ENCODE peak calls at places on chromosomes 6 and 20, in four cellular contexts. R is HepG2, E is H1, J is GM12878. K is an unnamed sample.

GRCh38 chr20:14536738-14537137 is 199.3 kb upstream of the FLRT3 start:
- DNase-seq in R (no peak), E (no peak), J (no peak), K (no peak)

GRCh38 chr20:63246490-63247284 is 7.6 kb downstream of the NKAIN4 start:
- DNase-seq in R (no peak), E (no peak), J (no peak), K (no peak)

GRCh38 chr6:42177514-42178364 is 4.6 kb downstream of the GUCA1A start:
- DNase-seq in R (no peak), E (peak), J (no peak), K (no peak)

GRCh38 chr6:36853325-36853724 is 14.1 kb upstream of the CPNE5 start:
- DNase-seq in R (no peak), E (no peak), J (no peak), K (no peak)

GRCh38 chr20:48697845-48698491 is 129.8 kb downstream of the PREX1 start:
- DNase-seq in R (peak), E (no peak), J (no peak), K (no peak)

GRCh38 chr20:6632187-6632586 is 135.3 kb upstream of the BMP2 start:
- DNase-seq in R (peak), E (no peak), J (no peak), K (no peak)

GRCh38 chr20:37309941-37310590 is 20.6 kb downstream of the MANBAL start:
- DNase-seq in R (no peak), E (no peak), J (no peak), K (no peak)

GRCh38 chr6:76351275-76351674 is 278.8 kb upstream of the IMPG1 start:
- DNase-seq in R (peak), E (no peak), J (no peak), K (no peak)

GRCh38 chr6:147826698-147827097 is 318.2 kb downstream of the SAMD5 start:
- DNase-seq in R (no peak), E (no peak), J (no peak), K (no peak)

GRCh38 chr20:31862506-31862905 is 7.8 kb downstream of the DUSP15 start:
- DNase-seq in R (no peak), E (no peak), J (no peak), K (no peak)

GRCh38 chr20:61885759-61886715 is 179.6 kb downstream of the TAF4 start:
- DNase-seq in R (no peak), E (no peak), J (no peak), K (no peak)

GRCh38 chr6:39561536-39562266 is 163.5 kb downstream of the KIF6 start:
- DNase-seq in R (no peak), E (no peak), J (no peak), K (no peak)

GRCh38 chr6:133236898-133237297 is 4.3 kb upstream of the EYA4 start:
- DNase-seq in R (no peak), E (no peak), J (no peak), K (no peak)

GRCh38 chr6:104614394-104614793 is 245.3 kb downstream of the HACE1 start:
- DNase-seq in R (no peak), E (no peak), J (no peak), K (no peak)

GRCh38 chr20:4835244-4836177 is 113.8 kb downstream of the PRND start:
- DNase-seq in R (no peak), E (no peak), J (no peak), K (no peak)

GRCh38 chr20:3378138-3378537 is 29.3 kb downstream of the DNAAF9 start:
- DNase-seq in R (no peak), E (no peak), J (no peak), K (no peak)

GRCh38 chr20:1423625-1424106 is 30.8 kb upstream of the FKBP1A start:
- DNase-seq in R (peak), E (peak), J (no peak), K (peak)

GRCh38 chr6:170572704-170573466 is 11.6 kb downstream of the PDCD2 start:
- DNase-seq in R (no peak), E (no peak), J (no peak), K (no peak)

GRCh38 chr6:73713426-73714147 is 17.6 kb downstream of the CD109 start:
- DNase-seq in R (no peak), E (no peak), J (no peak), K (no peak)

GRCh38 chr6:47512872-47513271 is 35.3 kb downstream of the CD2AP start:
- DNase-seq in R (no peak), E (no peak), J (no peak), K (no peak)

GRCh38 chr6:57193177-57193576 is 21.1 kb downstream of the BAG2 start:
- DNase-seq in R (no peak), E (no peak), J (no peak), K (no peak)

GRCh38 chr20:15919118-15919517 is 654.1 kb downstream of the KIF16B start:
- DNase-seq in R (no peak), E (no peak), J (no peak), K (no peak)

GRCh38 chr6:73078908-73079610 is 146.2 kb downstream of the KHDC1L start:
- DNase-seq in R (no peak), E (no peak), J (no peak), K (no peak)

GRCh38 chr20:621115-621756 is 11.1 kb upstream of the TCF15 start:
- DNase-seq in R (no peak), E (no peak), J (no peak), K (peak)

GRCh38 chr6:113599444-113599843 is 257.7 kb upstream of the MARCKS start:
- DNase-seq in R (no peak), E (no peak), J (no peak), K (no peak)
- TF ChIP-seq ZNF274 in R (no peak), E (no peak), J (no peak), K (no peak)

GRCh38 chr6:45791600-45792168 is 224.0 kb downstream of the CLIC5 start:
- DNase-seq in R (no peak), E (no peak), J (no peak), K (no peak)
- TF ChIP-seq SUZ12 in R (no peak), E (no peak), J (no peak), K (no peak)

GRCh38 chr6:122222761-122223160 is 176.7 kb upstream of the HSF2 start:
- DNase-seq in R (no peak), E (no peak), J (no peak), K (no peak)
- TF ChIP-seq ZNF274 in R (no peak), E (no peak), J (no peak), K (no peak)

DNA sequence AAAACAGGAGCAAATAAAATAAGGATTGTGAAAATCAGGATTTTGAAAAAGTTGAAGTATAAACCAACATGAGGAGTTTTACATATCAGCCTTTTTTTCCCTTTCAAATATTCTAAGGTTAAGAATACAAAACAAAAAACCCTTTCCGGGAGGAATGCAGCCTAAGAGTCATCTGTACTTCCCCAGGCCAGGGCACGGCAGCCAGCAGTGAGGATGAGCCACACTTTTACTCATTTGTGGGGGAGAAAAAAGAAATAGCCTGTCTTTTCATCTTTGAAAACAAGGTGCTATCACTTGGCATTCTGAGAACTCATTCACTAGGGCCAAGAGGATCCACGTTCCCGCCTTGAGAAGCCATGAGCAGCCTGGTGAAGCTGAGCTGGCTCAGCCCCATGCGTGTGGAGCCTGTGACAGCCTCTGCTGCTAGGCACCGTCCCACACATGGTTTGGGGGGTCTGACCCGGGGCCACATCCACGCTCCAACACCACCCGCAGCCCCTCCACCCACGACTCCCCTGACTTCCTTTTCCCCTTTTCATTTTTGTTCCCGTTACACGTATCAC is 11.2 kb downstream of the SLC22A1 start:
- DNase-seq in R (no peak), E (no peak), J (no peak), K (no peak)
- TF ChIP-seq SUZ12 in R (no peak), E (no peak), J (no peak), K (no peak)

GRCh38 chr6:40719671-40720374 is 132.7 kb upstream of the LRFN2 start:
- DNase-seq in R (no peak), E (no peak), J (peak), K (no peak)
- TF ChIP-seq ZNF274 in R (no peak), E (no peak), J (no peak), K (no peak)

GRCh38 chr6:34568829-34569228 is 12.7 kb upstream of the SPDEF start:
- DNase-seq in R (no peak), E (no peak), J (no peak), K (no peak)

GRCh38 chr6:34569361-34569973 is 13.3 kb upstream of the SPDEF start:
- DNase-seq in R (no peak), E (no peak), J (no peak), K (no peak)

GRCh38 chr6:34568341-34568680 is 12.2 kb upstream of the SPDEF start:
- DNase-seq in R (no peak), E (no peak), J (no peak), K (no peak)

GRCh38 chr6:34565722-34566137 is 9.6 kb upstream of the SPDEF start:
- DNase-seq in R (no peak), E (no peak), J (no peak), K (no peak)

GRCh38 chr6:34566830-34567546 is 10.9 kb upstream of the SPDEF start:
- DNase-seq in R (peak), E (no peak), J (no peak), K (no peak)
- TF ChIP-seq SUZ12 in R (no peak), E (no peak), J (no peak), K (no peak)

GRCh38 chr6:78832091-78832808 is 35.1 kb upstream of the IRAK1BP1 start:
- DNase-seq in R (no peak), E (no peak), J (no peak), K (no peak)
- TF ChIP-seq ZNF274 in R (no peak), E (no peak), J (no peak), K (no peak)

GRCh38 chr20:12453711-12454110 is 536.0 kb downstream of the BTBD3 start:
- DNase-seq in R (no peak), E (no peak), J (no peak), K (no peak)

GRCh38 chr20:12458241-12458640 is 540.5 kb downstream of the BTBD3 start:
- DNase-seq in R (no peak), E (no peak), J (no peak), K (no peak)

DNA sequence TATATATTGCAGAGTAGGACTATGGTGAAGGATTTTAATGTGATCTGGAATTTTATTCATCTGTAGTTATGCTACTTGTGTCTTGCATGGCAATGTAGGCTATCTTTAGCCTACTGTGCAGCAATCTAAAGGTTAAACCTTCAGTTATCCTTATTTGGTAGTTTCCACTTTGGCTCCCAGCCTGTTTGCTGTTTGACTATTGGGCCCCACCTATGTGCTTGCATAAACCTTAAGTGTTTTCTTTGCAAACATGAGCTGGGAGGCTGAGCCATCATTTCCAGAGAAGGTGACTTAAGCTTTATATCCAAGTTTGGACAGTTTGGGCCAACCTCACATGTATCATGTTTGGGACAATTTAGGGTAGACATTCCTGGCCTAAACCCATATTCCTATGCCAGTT is 537.5 kb downstream of the BTBD3 start:
- DNase-seq in R (no peak), E (no peak), J (no peak), K (no peak)
- TF ChIP-seq SUZ12 in R (no peak), E (no peak), J (no peak), K (no peak)

K was measured in NT2/D1.